ENCODE peak calls at places on chromosomes 16 and 17, in ten cellular contexts. One of them, this sample, is unnamed.

GRCh38 chr16:81036751-81037350 is 1.2 kb downstream of the ATMIN start:
- DNase-seq in adrenal gland: no peak
- DNase-seq in body of pancreas: no peak
- DNase-seq in GM12891: no peak
- DNase-seq in uterus: no peak
- DNase-seq in A549: peak
- DNase-seq in HCT116: no peak
- DNase-seq in IMR-90: no peak
- DNase-seq in sigmoid colon: no peak
- DNase-seq in testis: no peak
- DNase-seq in this sample: no peak

GRCh38 chr16:86570542-86571196 is 4.0 kb downstream of the FOXC2 start:
- DNase-seq in adrenal gland: no peak
- DNase-seq in body of pancreas: no peak
- DNase-seq in GM12891: no peak
- DNase-seq in uterus: no peak
- DNase-seq in A549: no peak
- DNase-seq in HCT116: no peak
- DNase-seq in IMR-90: no peak
- DNase-seq in sigmoid colon: no peak
- DNase-seq in testis: no peak
- DNase-seq in this sample: no peak

GRCh38 chr16:14378131-14378551 is 251.9 kb downstream of the PARN start:
- DNase-seq in adrenal gland: no peak
- DNase-seq in body of pancreas: no peak
- DNase-seq in GM12891: no peak
- DNase-seq in uterus: no peak
- DNase-seq in A549: peak
- DNase-seq in HCT116: peak
- DNase-seq in IMR-90: peak
- DNase-seq in sigmoid colon: no peak
- DNase-seq in testis: no peak
- DNase-seq in this sample: no peak

GRCh38 chr17:72592242-72592966 is 471.6 kb downstream of the SOX9 start:
- DNase-seq in adrenal gland: no peak
- DNase-seq in body of pancreas: peak
- DNase-seq in GM12891: peak
- DNase-seq in uterus: no peak
- DNase-seq in A549: peak
- DNase-seq in HCT116: peak
- DNase-seq in IMR-90: peak
- DNase-seq in sigmoid colon: no peak
- DNase-seq in testis: peak
- DNase-seq in this sample: peak

GRCh38 chr17:64443086-64443760 is 5.7 kb upstream of the MILR1 start:
- DNase-seq in adrenal gland: no peak
- DNase-seq in body of pancreas: no peak
- DNase-seq in GM12891: no peak
- DNase-seq in uterus: no peak
- DNase-seq in A549: peak
- DNase-seq in HCT116: peak
- DNase-seq in IMR-90: no peak
- DNase-seq in sigmoid colon: no peak
- DNase-seq in testis: no peak
- DNase-seq in this sample: no peak

GRCh38 chr17:74473294-74473693 is 6.9 kb downstream of the CD300A start:
- DNase-seq in adrenal gland: no peak
- DNase-seq in body of pancreas: no peak
- DNase-seq in GM12891: no peak
- DNase-seq in uterus: no peak
- DNase-seq in A549: no peak
- DNase-seq in HCT116: no peak
- DNase-seq in IMR-90: no peak
- DNase-seq in sigmoid colon: no peak
- DNase-seq in testis: no peak
- DNase-seq in this sample: no peak

GRCh38 chr17:45234641-45235040 is 13.0 kb downstream of the FMNL1 start:
- DNase-seq in adrenal gland: no peak
- DNase-seq in body of pancreas: no peak
- DNase-seq in GM12891: no peak
- DNase-seq in uterus: no peak
- DNase-seq in A549: peak
- DNase-seq in HCT116: no peak
- DNase-seq in IMR-90: no peak
- DNase-seq in sigmoid colon: no peak
- DNase-seq in testis: no peak
- DNase-seq in this sample: no peak

GRCh38 chr17:81651692-81652091 is 4.7 kb downstream of the PDE6G start:
- DNase-seq in adrenal gland: peak
- DNase-seq in body of pancreas: peak
- DNase-seq in GM12891: no peak
- DNase-seq in uterus: no peak
- DNase-seq in A549: peak
- DNase-seq in HCT116: no peak
- DNase-seq in IMR-90: peak
- DNase-seq in sigmoid colon: peak
- DNase-seq in testis: peak
- DNase-seq in this sample: peak

DNA sequence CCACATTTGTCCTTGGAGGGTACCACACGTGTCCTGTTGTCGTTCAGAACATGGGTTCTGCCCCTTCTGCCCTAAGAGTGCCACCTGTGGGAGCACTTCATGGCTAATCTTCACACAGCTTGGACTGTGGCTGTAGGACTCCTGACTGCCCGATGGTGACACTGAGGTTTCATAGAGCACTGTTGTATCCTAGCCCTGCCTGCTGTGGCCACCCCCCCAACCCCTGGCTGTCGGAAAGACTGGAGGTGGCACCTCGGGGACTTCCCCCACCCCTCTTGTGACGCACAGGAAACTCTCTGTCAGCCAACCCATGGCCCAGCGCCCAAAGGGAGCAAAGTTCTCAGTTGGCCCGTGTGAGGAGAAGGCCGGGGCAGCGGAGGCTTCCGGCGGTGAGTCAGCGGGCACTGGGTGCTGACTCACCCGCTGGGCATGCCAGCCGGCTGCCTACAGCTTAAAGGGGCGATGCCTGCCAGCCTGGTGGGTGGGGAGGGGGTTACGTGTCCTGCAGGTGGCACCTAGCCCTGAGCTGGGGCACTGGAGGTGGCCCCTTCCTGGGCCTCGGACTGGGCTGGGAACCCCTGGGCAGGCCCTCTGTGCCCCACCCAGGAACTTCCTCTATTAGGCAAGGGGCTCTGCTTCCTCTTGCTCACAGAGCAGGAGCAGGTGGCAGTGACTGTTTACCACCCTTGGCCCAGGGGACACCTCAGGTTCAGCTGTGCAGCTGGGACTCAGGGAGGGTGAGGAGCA is 3.4 kb downstream of the MAP2K3 start:
- DNase-seq in adrenal gland: peak
- DNase-seq in body of pancreas: peak
- DNase-seq in GM12891: no peak
- DNase-seq in uterus: peak
- DNase-seq in A549: peak
- DNase-seq in HCT116: peak
- DNase-seq in IMR-90: peak
- DNase-seq in sigmoid colon: peak
- DNase-seq in testis: peak
- DNase-seq in this sample: peak
- TF ChIP-seq POLR2A in adrenal gland: peak
- TF ChIP-seq POLR2A in body of pancreas: peak
- TF ChIP-seq POLR2A in GM12891: peak
- TF ChIP-seq POLR2A in uterus: no peak
- TF ChIP-seq POLR2A in A549: no peak
- TF ChIP-seq POLR2A in HCT116: no peak
- TF ChIP-seq POLR2A in IMR-90: peak
- TF ChIP-seq POLR2A in sigmoid colon: peak
- TF ChIP-seq POLR2A in testis: no peak
- TF ChIP-seq POLR2A in this sample: no peak

DNA sequence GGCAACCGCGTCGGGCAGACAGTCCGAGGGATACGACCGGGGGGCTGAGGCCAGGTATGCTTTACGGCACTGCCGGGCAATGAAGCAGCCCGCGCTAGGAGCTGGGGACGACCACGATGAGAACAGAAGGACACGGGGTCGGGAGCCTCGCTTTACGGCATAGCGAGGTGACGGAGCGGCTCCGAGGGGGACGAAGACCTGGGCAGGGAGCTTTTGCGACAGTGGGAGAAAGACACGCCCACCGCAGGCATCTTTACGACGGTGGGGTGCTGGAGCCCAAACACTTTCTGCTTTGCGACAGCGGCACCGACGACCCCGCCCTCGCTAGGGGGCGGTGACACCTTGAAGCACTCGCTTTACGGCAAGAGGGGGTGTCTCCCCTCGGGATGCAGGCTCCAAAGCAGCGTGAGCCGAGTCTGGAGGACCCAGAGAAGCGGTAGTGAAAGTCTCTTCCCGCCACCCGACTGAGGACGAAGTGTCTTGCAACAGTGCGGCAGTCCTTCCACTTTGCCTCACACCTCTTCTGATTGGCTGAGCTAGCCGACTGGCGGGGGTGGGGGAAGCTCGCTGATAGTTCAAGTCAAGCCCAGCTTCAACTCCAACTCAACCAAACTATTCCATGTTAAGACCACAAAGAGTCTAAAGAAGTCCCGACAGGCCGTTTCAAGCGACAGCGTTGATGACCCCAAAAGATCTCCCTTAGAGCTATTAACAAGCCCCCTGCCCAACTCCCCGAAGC is 394 bp upstream of the NEURL4 start:
- DNase-seq in adrenal gland: peak
- DNase-seq in body of pancreas: peak
- DNase-seq in GM12891: peak
- DNase-seq in uterus: peak
- DNase-seq in A549: peak
- DNase-seq in HCT116: peak
- DNase-seq in IMR-90: peak
- DNase-seq in sigmoid colon: peak
- DNase-seq in testis: peak
- DNase-seq in this sample: peak
- TF ChIP-seq POLR2A in adrenal gland: peak
- TF ChIP-seq POLR2A in body of pancreas: peak
- TF ChIP-seq POLR2A in GM12891: peak
- TF ChIP-seq POLR2A in uterus: peak
- TF ChIP-seq POLR2A in A549: peak
- TF ChIP-seq POLR2A in HCT116: peak
- TF ChIP-seq POLR2A in IMR-90: no peak
- TF ChIP-seq POLR2A in sigmoid colon: peak
- TF ChIP-seq POLR2A in testis: no peak
- TF ChIP-seq POLR2A in this sample: peak

DNA sequence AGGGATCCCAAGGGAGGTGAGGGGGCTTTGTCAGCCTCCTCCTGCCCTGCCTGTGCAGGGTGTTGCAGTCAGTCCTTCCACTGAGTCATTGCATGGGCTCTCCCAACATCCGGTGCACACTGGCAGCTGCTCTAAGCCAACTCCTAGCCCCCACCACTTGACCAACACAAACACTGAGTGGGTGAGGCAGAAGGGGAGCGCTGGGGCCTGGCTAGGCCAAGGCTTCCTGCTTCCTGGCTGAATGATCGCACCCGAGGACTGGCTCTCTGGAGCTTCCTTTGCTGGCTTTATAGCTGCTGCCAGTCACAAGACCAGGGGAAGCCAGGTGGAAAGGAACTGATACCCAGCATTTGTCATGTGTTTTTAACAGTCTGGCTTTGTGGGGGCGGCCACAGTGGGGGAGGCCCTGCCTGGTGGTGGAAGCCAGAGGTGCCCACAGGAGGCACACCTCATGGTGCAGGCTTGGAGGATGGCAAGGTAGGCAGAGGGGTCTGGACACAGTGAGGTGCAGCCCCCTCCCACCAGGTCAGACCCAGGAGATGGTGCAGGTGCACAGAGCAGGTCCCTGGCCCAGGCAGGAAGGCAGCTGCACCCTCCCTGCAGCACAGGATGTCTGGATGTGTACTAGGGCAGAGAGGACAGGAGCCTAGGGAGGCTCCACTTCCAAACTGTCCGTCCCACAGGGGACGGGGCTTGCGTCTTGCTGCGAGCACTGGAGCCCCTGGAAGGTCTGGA is 6.9 kb downstream of the MPG start:
- DNase-seq in adrenal gland: peak
- DNase-seq in body of pancreas: peak
- DNase-seq in GM12891: peak
- DNase-seq in uterus: peak
- DNase-seq in A549: no peak
- DNase-seq in HCT116: no peak
- DNase-seq in IMR-90: peak
- DNase-seq in sigmoid colon: peak
- DNase-seq in testis: no peak
- DNase-seq in this sample: peak
- TF ChIP-seq POLR2A in adrenal gland: peak
- TF ChIP-seq POLR2A in body of pancreas: no peak
- TF ChIP-seq POLR2A in GM12891: no peak
- TF ChIP-seq POLR2A in uterus: no peak
- TF ChIP-seq POLR2A in A549: no peak
- TF ChIP-seq POLR2A in HCT116: no peak
- TF ChIP-seq POLR2A in IMR-90: peak
- TF ChIP-seq POLR2A in sigmoid colon: no peak
- TF ChIP-seq POLR2A in testis: no peak
- TF ChIP-seq POLR2A in this sample: no peak

GRCh38 chr17:39697961-39698360 is 1.9 kb upstream of the ERBB2 start:
- DNase-seq in adrenal gland: no peak
- DNase-seq in body of pancreas: no peak
- DNase-seq in GM12891: no peak
- DNase-seq in uterus: no peak
- DNase-seq in A549: no peak
- DNase-seq in HCT116: no peak
- DNase-seq in IMR-90: no peak
- DNase-seq in sigmoid colon: no peak
- DNase-seq in testis: no peak
- DNase-seq in this sample: no peak

GRCh38 chr17:39701784-39702422 is 2.0 kb downstream of the ERBB2 start:
- DNase-seq in adrenal gland: no peak
- DNase-seq in body of pancreas: no peak
- DNase-seq in GM12891: no peak
- DNase-seq in uterus: no peak
- DNase-seq in A549: no peak
- DNase-seq in HCT116: no peak
- DNase-seq in IMR-90: no peak
- DNase-seq in sigmoid colon: no peak
- DNase-seq in testis: no peak
- DNase-seq in this sample: no peak

GRCh38 chr17:39700148-39700987 is 504 bp downstream of the ERBB2 start:
- DNase-seq in adrenal gland: no peak
- DNase-seq in body of pancreas: no peak
- DNase-seq in GM12891: no peak
- DNase-seq in uterus: no peak
- DNase-seq in A549: no peak
- DNase-seq in HCT116: no peak
- DNase-seq in IMR-90: peak
- DNase-seq in sigmoid colon: no peak
- DNase-seq in testis: no peak
- DNase-seq in this sample: peak

GRCh38 chr17:39701012-39701783 is 1.3 kb downstream of the ERBB2 start:
- DNase-seq in adrenal gland: no peak
- DNase-seq in body of pancreas: peak
- DNase-seq in GM12891: no peak
- DNase-seq in uterus: no peak
- DNase-seq in A549: peak
- DNase-seq in HCT116: no peak
- DNase-seq in IMR-90: no peak
- DNase-seq in sigmoid colon: no peak
- DNase-seq in testis: no peak
- DNase-seq in this sample: no peak

DNA sequence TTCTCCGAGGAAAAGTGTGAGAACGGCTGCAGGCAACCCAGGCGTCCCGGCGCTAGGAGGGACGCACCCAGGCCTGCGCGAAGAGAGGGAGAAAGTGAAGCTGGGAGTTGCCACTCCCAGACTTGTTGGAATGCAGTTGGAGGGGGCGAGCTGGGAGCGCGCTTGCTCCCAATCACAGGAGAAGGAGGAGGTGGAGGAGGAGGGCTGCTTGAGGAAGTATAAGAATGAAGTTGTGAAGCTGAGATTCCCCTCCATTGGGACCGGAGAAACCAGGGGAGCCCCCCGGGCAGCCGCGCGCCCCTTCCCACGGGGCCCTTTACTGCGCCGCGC is at the start of gene ERBB2:
- DNase-seq in adrenal gland: peak
- DNase-seq in body of pancreas: peak
- DNase-seq in GM12891: no peak
- DNase-seq in uterus: peak
- DNase-seq in A549: peak
- DNase-seq in HCT116: peak
- DNase-seq in IMR-90: peak
- DNase-seq in sigmoid colon: peak
- DNase-seq in testis: peak
- DNase-seq in this sample: peak
- TF ChIP-seq POLR2A in adrenal gland: no peak
- TF ChIP-seq POLR2A in body of pancreas: peak
- TF ChIP-seq POLR2A in GM12891: no peak
- TF ChIP-seq POLR2A in uterus: peak
- TF ChIP-seq POLR2A in A549: peak
- TF ChIP-seq POLR2A in HCT116: peak
- TF ChIP-seq POLR2A in IMR-90: no peak
- TF ChIP-seq POLR2A in sigmoid colon: peak
- TF ChIP-seq POLR2A in testis: no peak
- TF ChIP-seq POLR2A in this sample: peak